ENCODE peak calls at places on chromosomes 7 and 10, in four cellular contexts. H, D, W and Y are unnamed samples.
A peak's percentile ranks its signal among the peaks of the same experiment; 100 is the strongest.

GRCh38 chr10:93600861-93601773 is at the start of gene RBP4:
- ATAC-seq in H (peak; percentile 59), D (no peak), W (no peak), Y (peak; percentile 34)

GRCh38 chr10:1057106-1057657 is 997 bp downstream of the WDR37 start:
- ATAC-seq in H (peak; percentile 0), D (peak; percentile 24), W (peak; percentile 23), Y (no peak)

GRCh38 chr7:82373890-82374289 is 69.7 kb downstream of the CACNA2D1 start:
- ATAC-seq in H (no peak), D (no peak), W (no peak), Y (no peak)

GRCh38 chr10:104029528-104029875 is 56.2 kb downstream of the COL17A1 start:
- ATAC-seq in H (peak; percentile 32), D (no peak), W (no peak), Y (no peak)

GRCh38 chr7:148185050-148185449 is 405.5 kb upstream of the C7orf33 start:
- ATAC-seq in H (no peak), D (no peak), W (no peak), Y (no peak)

GRCh38 chr7:127997226-127997922 is 33.9 kb downstream of the LRRC4 start:
- ATAC-seq in H (no peak), D (no peak), W (no peak), Y (no peak)

GRCh38 chr10:77267703-77268630 is 369.6 kb downstream of the KCNMA1 start:
- ATAC-seq in H (no peak), D (no peak), W (no peak), Y (no peak)

GRCh38 chr10:84447701-84448400 is 119.5 kb downstream of the CCSER2 start:
- ATAC-seq in H (no peak), D (no peak), W (no peak), Y (no peak)

GRCh38 chr7:157032644-157033482 is 22.4 kb upstream of the MNX1 start:
- ATAC-seq in H (peak; percentile 65), D (no peak), W (no peak), Y (no peak)

GRCh38 chr7:132618956-132619305 is 42.7 kb upstream of the PLXNA4 start:
- ATAC-seq in H (no peak), D (no peak), W (no peak), Y (no peak)

GRCh38 chr7:130923930-130924329 is 189.9 kb upstream of the KLF14 start:
- ATAC-seq in H (no peak), D (no peak), W (no peak), Y (no peak)

GRCh38 chr7:152383341-152384234 is 52.2 kb downstream of the KMT2C start:
- ATAC-seq in H (peak; percentile 52), D (no peak), W (peak; percentile 26), Y (peak; percentile 3)

GRCh38 chr10:31353574-31353973 is 34.6 kb downstream of the ZEB1 start:
- ATAC-seq in H (peak; percentile 99), D (peak; percentile 92), W (peak; percentile 83), Y (peak; percentile 87)

GRCh38 chr7:37728747-37729146 is 45.2 kb downstream of the GPR141 start:
- ATAC-seq in H (peak; percentile 58), D (no peak), W (no peak), Y (peak; percentile 71)

GRCh38 chr7:46317256-46317655 is 396.2 kb upstream of the IGFBP3 start:
- ATAC-seq in H (no peak), D (no peak), W (no peak), Y (no peak)

GRCh38 chr7:151626422-151627115 is 106.9 kb upstream of the RHEB start:
- ATAC-seq in H (peak; percentile 32), D (peak; percentile 53), W (peak; percentile 35), Y (no peak)

GRCh38 chr7:92696584-92696983 is 106.4 kb upstream of the FAM133B start:
- ATAC-seq in H (no peak), D (no peak), W (no peak), Y (no peak)

GRCh38 chr10:61066661-61067353 is 122.8 kb upstream of the RHOBTB1 start:
- ATAC-seq in H (no peak), D (no peak), W (no peak), Y (no peak)

GRCh38 chr10:123472606-123473005 is 193.5 kb upstream of the GPR26 start:
- ATAC-seq in H (no peak), D (no peak), W (no peak), Y (peak; percentile 14)

GRCh38 chr7:49980414-49980813 is 112.6 kb downstream of the ZPBP start:
- ATAC-seq in H (no peak), D (peak; percentile 53), W (no peak), Y (no peak)

GRCh38 chr7:10756981-10757380 is 216.7 kb upstream of the PHF14 start:
- ATAC-seq in H (no peak), D (no peak), W (no peak), Y (no peak)

GRCh38 chr7:6227294-6227846 is 45.1 kb downstream of the CYTH3 start:
- ATAC-seq in H (no peak), D (no peak), W (no peak), Y (no peak)

GRCh38 chr10:51416494-51416893 is 282.9 kb downstream of the CSTF2T start:
- ATAC-seq in H (no peak), D (no peak), W (no peak), Y (no peak)

GRCh38 chr7:28483112-28483511 is 70.8 kb downstream of the CREB5 start:
- ATAC-seq in H (no peak), D (no peak), W (no peak), Y (no peak)

GRCh38 chr10:92142949-92143348 is 147.9 kb downstream of the CPEB3 start:
- ATAC-seq in H (no peak), D (no peak), W (no peak), Y (no peak)

GRCh38 chr7:139775829-139776266 is 1.9 kb downstream of the HIPK2 start:
- ATAC-seq in H (peak; percentile 10), D (peak; percentile 48), W (peak; percentile 41), Y (peak; percentile 53)

GRCh38 chr10:105434970-105435369 is 793.9 kb downstream of the SORCS3 start:
- ATAC-seq in H (no peak), D (no peak), W (no peak), Y (no peak)

GRCh38 chr7:149196151-149196704 is 882 bp downstream of the ZNF282 start:
- ATAC-seq in H (no peak), D (peak; percentile 17), W (peak; percentile 10), Y (no peak)

GRCh38 chr7:39415091-39415820 is 150.9 kb upstream of the YAE1 start:
- ATAC-seq in H (no peak), D (no peak), W (no peak), Y (no peak)

GRCh38 chr7:149490083-149490482 is 7.5 kb downstream of the ZNF746 start:
- ATAC-seq in H (no peak), D (no peak), W (no peak), Y (no peak)

GRCh38 chr7:26868841-26869505 is 4.6 kb upstream of the SKAP2 start:
- ATAC-seq in H (no peak), D (no peak), W (no peak), Y (no peak)

GRCh38 chr10:36349445-36350063 is 707.5 kb upstream of the FZD8 start:
- ATAC-seq in H (peak; percentile 100), D (no peak), W (no peak), Y (no peak)